ENCODE peak calls at places on chromosomes 7 and 10, in four cellular contexts. M is GM23248, N is heart right ventricle, F is cardiac muscle cell. U is an unnamed sample. For H3K4me1, the result is how much of the 10 kb centered on the place peaks cover.

GRCh38 chr10:103552856-103553742 is 59.6 kb downstream of the NEURL1 start:
- DNase-seq in M (no peak), F (no peak), N (no peak), U (no peak)

GRCh38 chr10:792083-792791 is 102.8 kb upstream of the DIP2C start:
- DNase-seq in M (no peak), N (no peak), F (no peak), U (no peak)

GRCh38 chr10:78432582-78432981 is 398.9 kb downstream of the RPS24 start:
- DNase-seq in F (peak), N (no peak), M (no peak), U (no peak)

GRCh38 chr10:43863859-43864591 is 215.3 kb upstream of the ZNF32 start:
- DNase-seq in N (peak), F (peak), M (peak), U (no peak)

GRCh38 chr7:47327698-47328391 is 254.1 kb downstream of the TNS3 start:
- DNase-seq in M (peak), N (peak), F (peak), U (peak)

GRCh38 chr7:11895352-11895751 is 63.4 kb upstream of the THSD7A start:
- DNase-seq in N (no peak), F (no peak), M (no peak), U (no peak)

GRCh38 chr10:45438457-45439090 is 64.6 kb downstream of the ALOX5 start:
- DNase-seq in M (no peak), N (no peak), F (no peak), U (peak)

GRCh38 chr7:28512648-28513435 is 100.5 kb downstream of the CREB5 start:
- DNase-seq in F (no peak), N (no peak), M (no peak), U (no peak)

GRCh38 chr7:84039432-84039831 is 155.2 kb downstream of the SEMA3A start:
- DNase-seq in F (no peak), M (no peak), N (no peak), U (no peak)

GRCh38 chr7:77428777-77429231 is 12.7 kb upstream of the GSAP start:
- DNase-seq in F (peak), M (no peak), N (no peak), U (no peak)

GRCh38 chr7:93232673-93233018 is 480 bp downstream of the VPS50 start:
- DNase-seq in N (no peak), M (peak), F (peak), U (no peak)

GRCh38 chr7:22140597-22140996 is 194.9 kb upstream of the CDCA7L start:
- DNase-seq in M (no peak), N (no peak), F (no peak), U (no peak)

GRCh38 chr10:89861584-89862287 is 160.3 kb downstream of the KIF20B start:
- DNase-seq in F (peak), N (no peak), M (peak), U (no peak)

GRCh38 chr10:5940807-5941218 is 36.5 kb downstream of the IL15RA start:
- DNase-seq in F (no peak), M (peak), N (no peak), U (no peak)

GRCh38 chr10:131114846-131115245 is 196.7 kb downstream of the TCERG1L start:
- DNase-seq in N (no peak), F (no peak), M (no peak), U (no peak)

GRCh38 chr10:103835121-103836045 is 20.0 kb downstream of the SH3PXD2A start:
- DNase-seq in F (peak), N (peak), M (peak), U (no peak)

GRCh38 chr10:93384006-93384405 is 98.1 kb downstream of the MYOF start:
- DNase-seq in N (no peak), F (no peak), M (no peak), U (no peak)

GRCh38 chr10:126227762-126228134 is 160.5 kb downstream of the ADAM12 start:
- DNase-seq in F (no peak), N (no peak), M (peak), U (no peak)

GRCh38 chr7:140656548-140657515 is 15.9 kb upstream of the ADCK2 start:
- DNase-seq in M (peak), F (peak), N (peak), U (no peak)

GRCh38 chr7:104814671-104815400 is 199.2 kb upstream of the KMT2E start:
- DNase-seq in N (no peak), M (no peak), F (no peak), U (no peak)

GRCh38 chr10:34730726-34731125 is 84.4 kb downstream of the PARD3 start:
- DNase-seq in M (no peak), N (no peak), F (peak), U (no peak)

GRCh38 chr10:124763267-124763666 is 19.1 kb upstream of the FAM53B start:
- DNase-seq in M (peak), F (no peak), N (no peak), U (no peak)

GRCh38 chr7:28955356-28955722 is 2.8 kb downstream of the TRIL start:
- DNase-seq in N (no peak), M (no peak), F (no peak), U (no peak)

GRCh38 chr10:27504897-27505457 is 873 bp downstream of the RAB18 start:
- DNase-seq in F (peak), N (no peak), M (peak), U (no peak)

GRCh38 chr10:3782099-3782455 is 2.9 kb downstream of the KLF6 start:
- DNase-seq in N (no peak), M (peak), F (peak), U (no peak)

GRCh38 chr10:8050561-8051108 is 3.9 kb upstream of the GATA3 start:
- DNase-seq in N (no peak), F (peak), M (peak), U (no peak)

GRCh38 chr10:3197354-3198003 is 24.9 kb upstream of the PITRM1 start:
- DNase-seq in N (peak), F (peak), M (peak), U (peak)

GRCh38 chr7:37112882-37113281 is 335.8 kb downstream of the ELMO1 start:
- DNase-seq in M (no peak), N (no peak), F (no peak), U (no peak)

GRCh38 chr7:129578829-129579228 is 32.7 kb upstream of the NRF1 start:
- DNase-seq in N (no peak), M (no peak), F (no peak), U (no peak)

GRCh38 chr10:108561649-108562048 is 1361.7 kb downstream of the XPNPEP1 start:
- DNase-seq in M (peak), F (peak), N (no peak), U (no peak)

GRCh38 chr7:151571471-151571870 is 51.8 kb upstream of the RHEB start:
- DNase-seq in M (no peak), N (no peak), F (no peak), U (no peak)

GRCh38 chr10:89414879-89415821 is 782 bp downstream of the IFIT5 start:
- DNase-seq in N (peak), M (peak), F (peak), U (no peak)

GRCh38 chr10:43806851-43807640 is 158.4 kb upstream of the ZNF32 start:
- DNase-seq in M (no peak), F (peak), N (no peak), U (no peak)

GRCh38 chr7:20310963-20311742 is 19.5 kb upstream of the ITGB8 start:
- DNase-seq in N (no peak), F (peak), M (peak), U (no peak)

GRCh38 chr7:46542076-46542475 is 621.0 kb upstream of the IGFBP3 start:
- DNase-seq in N (no peak), M (no peak), F (no peak), U (no peak)

GRCh38 chr7:87001214-87001613 is 58.2 kb downstream of the ELAPOR2 start:
- DNase-seq in N (no peak), F (peak), M (peak), U (no peak)

GRCh38 chr10:76429331-76429625 is 997.9 kb downstream of the LRMDA start:
- DNase-seq in N (no peak), F (no peak), M (peak), U (no peak)

GRCh38 chr10:76428541-76429330 is 997.3 kb downstream of the LRMDA start:
- DNase-seq in F (peak), N (no peak), M (peak), U (no peak)

GRCh38 chr10:76432274-76433012 is 1001.0 kb downstream of the LRMDA start:
- DNase-seq in M (peak), F (peak), N (peak), U (no peak)

GRCh38 chr10:76430330-76430729 is 998.9 kb downstream of the LRMDA start:
- DNase-seq in F (no peak), N (no peak), M (peak), U (no peak)

GRCh38 chr10:76429642-76430041 is 998.2 kb downstream of the LRMDA start:
- DNase-seq in M (peak), N (peak), F (no peak), U (no peak)
- H3K4me1 ChIP-seq in M (half or more), N (half or more), F (under half), U (under half)

GRCh38 chr10:26488344-26488743 is 50.2 kb downstream of the APBB1IP start:
- DNase-seq in M (peak), F (no peak), N (no peak), U (no peak)

GRCh38 chr10:26483554-26483953 is 45.4 kb downstream of the APBB1IP start:
- DNase-seq in N (no peak), M (no peak), F (no peak), U (no peak)

GRCh38 chr10:26486985-26487850 is 49.1 kb downstream of the APBB1IP start:
- DNase-seq in F (peak), M (peak), N (no peak), U (no peak)

GRCh38 chr10:26486304-26486703 is 48.2 kb downstream of the APBB1IP start:
- DNase-seq in F (peak), N (peak), M (peak), U (peak)

GRCh38 chr10:26485150-26485941 is 47.2 kb downstream of the APBB1IP start:
- DNase-seq in M (peak), N (peak), F (peak), U (no peak)
- H3K4me1 ChIP-seq in M (under half), N (half or more), F (under half), U (under half)

DNA sequence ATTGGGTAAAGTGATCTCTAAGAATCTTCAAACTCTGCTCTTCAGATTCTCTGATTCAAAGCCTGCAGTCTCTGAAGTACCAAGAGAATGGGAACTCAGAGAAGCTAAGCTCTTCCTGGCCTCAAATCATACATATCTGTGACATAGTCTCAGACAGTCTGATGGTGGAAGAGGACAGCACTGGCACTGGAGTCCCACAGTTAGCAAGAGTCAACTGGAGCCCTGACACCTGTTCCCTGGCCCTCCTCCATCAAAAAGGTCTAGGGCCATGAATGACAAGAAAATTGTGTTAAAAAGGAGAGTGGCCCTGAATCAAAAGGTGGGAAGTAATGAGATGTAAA is 37.7 kb downstream of the PRSS2 start:
- DNase-seq in F (no peak), N (no peak), M (no peak), U (no peak)
- H3K4me1 ChIP-seq in F (under half), N (under half), M (under half), U (under half)

GRCh38 chr7:96135241-96135640 is 186.7 kb downstream of the SLC25A13 start:
- DNase-seq in M (no peak), F (no peak), N (no peak), U (no peak)
- H3K4me1 ChIP-seq in M (under half), F (under half), N (under half), U (under half)

GRCh38 chr7:1695800-1696454 is 25.9 kb downstream of the ELFN1 start:
- DNase-seq in N (no peak), F (no peak), M (no peak), U (no peak)
- H3K4me1 ChIP-seq in N (under half), F (under half), M (under half), U (under half)

DNA sequence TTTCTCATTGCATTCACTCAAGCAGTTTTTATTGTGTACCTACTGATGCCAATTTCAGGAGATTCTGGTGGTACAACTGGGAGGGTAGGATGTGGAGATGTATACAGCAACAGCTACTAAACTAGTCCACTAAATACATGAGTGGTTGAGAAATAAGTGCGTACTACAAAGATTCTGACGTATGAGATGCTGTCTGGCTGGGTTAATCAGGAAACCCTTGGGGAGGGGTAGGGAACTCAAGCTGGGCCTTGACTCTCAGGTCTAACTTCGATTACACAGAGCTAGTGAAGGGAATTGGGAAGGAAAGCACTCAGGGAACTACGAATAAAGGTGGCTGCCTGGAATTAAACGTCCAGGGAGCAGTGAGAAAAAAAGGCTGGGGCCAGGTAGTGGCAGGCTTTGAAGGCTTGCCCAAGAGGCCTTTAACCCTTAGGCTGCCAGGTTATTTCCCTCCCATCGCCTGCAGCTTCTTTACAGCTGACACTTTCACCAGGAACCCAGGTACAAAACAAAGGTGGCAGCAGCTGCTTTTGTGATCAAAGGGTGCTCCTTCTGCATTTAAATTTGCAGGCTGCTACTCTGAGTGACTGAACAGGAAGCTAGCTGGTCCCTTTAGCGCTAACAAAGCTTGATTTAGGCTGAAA is 3.2 kb downstream of the MMS19 start:
- DNase-seq in M (peak), N (no peak), F (peak), U (no peak)
- H3K4me1 ChIP-seq in M (under half), N (half or more), F (under half), U (under half)

U was measured in H1.